ENCODE peak calls at places on chromosomes 3 and 15, in five cellular contexts. L, P, Y, F and T are unnamed samples.

GRCh38 chr3:123027292-123028232 is at the start of gene SEMA5B:
- DNase-seq in L (no peak), P (peak), Y (peak), F (peak), T (peak)

GRCh38 chr15:41934843-41935242 is 37.5 kb downstream of the EHD4 start:
- DNase-seq in L (peak), P (no peak), Y (no peak), F (no peak), T (no peak)

GRCh38 chr3:29721789-29722188 is 440.9 kb downstream of the RBMS3 start:
- DNase-seq in L (no peak), P (no peak), Y (no peak), F (no peak), T (no peak)

GRCh38 chr3:141367038-141367730 is 1.1 kb upstream of the ZBTB38 start:
- DNase-seq in L (no peak), P (peak), Y (no peak), F (no peak), T (no peak)

GRCh38 chr3:121488628-121489027 is 57.2 kb downstream of the POLQ start:
- DNase-seq in L (no peak), P (no peak), Y (no peak), F (no peak), T (no peak)

GRCh38 chr3:149393355-149394165 is 16.1 kb upstream of the TM4SF1 start:
- DNase-seq in L (no peak), P (peak), Y (peak), F (peak), T (peak)

GRCh38 chr3:15329058-15330005 is 3.1 kb downstream of the SH3BP5 start:
- DNase-seq in L (no peak), P (no peak), Y (no peak), F (no peak), T (no peak)

GRCh38 chr3:195195321-195196209 is 75.4 kb downstream of the XXYLT1 start:
- DNase-seq in L (no peak), P (no peak), Y (no peak), F (no peak), T (no peak)